ENCODE peak calls at places on chromosomes 3 and 15, in eight cellular contexts. One of them, this sample, is unnamed. For H3K4me1, the result is how much of the 10 kb centered on the place peaks cover.

GRCh38 chr3:188165596-188165995 is 11.6 kb downstream of the LPP start:
- DNase-seq in tibial nerve: no peak
- DNase-seq in breast epithelium: no peak
- DNase-seq in iPS DF 6.9: no peak
- DNase-seq in prostate gland: no peak
- DNase-seq in heart left ventricle: no peak
- DNase-seq in right lobe of liver: no peak
- DNase-seq in cardiac muscle cell: no peak
- DNase-seq in this sample: no peak

GRCh38 chr3:81728766-81729544 is 32.5 kb downstream of the GBE1 start:
- DNase-seq in breast epithelium: no peak
- DNase-seq in heart left ventricle: no peak
- DNase-seq in cardiac muscle cell: peak
- DNase-seq in right lobe of liver: no peak
- DNase-seq in tibial nerve: no peak
- DNase-seq in prostate gland: no peak
- DNase-seq in iPS DF 6.9: no peak
- DNase-seq in this sample: no peak

GRCh38 chr3:30511524-30512278 is 94.7 kb upstream of the TGFBR2 start:
- DNase-seq in iPS DF 6.9: no peak
- DNase-seq in breast epithelium: no peak
- DNase-seq in prostate gland: no peak
- DNase-seq in tibial nerve: peak
- DNase-seq in right lobe of liver: no peak
- DNase-seq in cardiac muscle cell: peak
- DNase-seq in heart left ventricle: no peak
- DNase-seq in this sample: no peak

GRCh38 chr3:135970500-135971116 is 5.1 kb downstream of the PPP2R3A start:
- DNase-seq in breast epithelium: no peak
- DNase-seq in cardiac muscle cell: peak
- DNase-seq in heart left ventricle: no peak
- DNase-seq in tibial nerve: no peak
- DNase-seq in iPS DF 6.9: no peak
- DNase-seq in right lobe of liver: no peak
- DNase-seq in prostate gland: no peak
- DNase-seq in this sample: no peak

GRCh38 chr3:179463299-179463698 is 12.0 kb upstream of the GNB4 start:
- DNase-seq in prostate gland: no peak
- DNase-seq in heart left ventricle: no peak
- DNase-seq in tibial nerve: no peak
- DNase-seq in right lobe of liver: no peak
- DNase-seq in breast epithelium: no peak
- DNase-seq in cardiac muscle cell: peak
- DNase-seq in iPS DF 6.9: no peak
- DNase-seq in this sample: no peak

GRCh38 chr15:43329222-43329959 is 982 bp downstream of the LCMT2 start:
- DNase-seq in breast epithelium: no peak
- DNase-seq in heart left ventricle: no peak
- DNase-seq in iPS DF 6.9: no peak
- DNase-seq in tibial nerve: no peak
- DNase-seq in cardiac muscle cell: peak
- DNase-seq in right lobe of liver: no peak
- DNase-seq in prostate gland: peak
- DNase-seq in this sample: peak

GRCh38 chr15:94749848-94750617 is 518.7 kb downstream of the MCTP2 start:
- DNase-seq in tibial nerve: peak
- DNase-seq in breast epithelium: no peak
- DNase-seq in prostate gland: no peak
- DNase-seq in iPS DF 6.9: no peak
- DNase-seq in heart left ventricle: peak
- DNase-seq in right lobe of liver: no peak
- DNase-seq in cardiac muscle cell: no peak
- DNase-seq in this sample: no peak

GRCh38 chr3:112109313-112109712 is 23.1 kb downstream of the C3orf52 start:
- DNase-seq in heart left ventricle: no peak
- DNase-seq in right lobe of liver: no peak
- DNase-seq in breast epithelium: no peak
- DNase-seq in prostate gland: no peak
- DNase-seq in tibial nerve: no peak
- DNase-seq in iPS DF 6.9: no peak
- DNase-seq in cardiac muscle cell: no peak
- DNase-seq in this sample: no peak

GRCh38 chr3:53938645-53939044 is 47.0 kb upstream of the SELENOK start:
- DNase-seq in heart left ventricle: no peak
- DNase-seq in right lobe of liver: no peak
- DNase-seq in cardiac muscle cell: peak
- DNase-seq in tibial nerve: peak
- DNase-seq in iPS DF 6.9: peak
- DNase-seq in breast epithelium: no peak
- DNase-seq in prostate gland: peak
- DNase-seq in this sample: no peak

DNA sequence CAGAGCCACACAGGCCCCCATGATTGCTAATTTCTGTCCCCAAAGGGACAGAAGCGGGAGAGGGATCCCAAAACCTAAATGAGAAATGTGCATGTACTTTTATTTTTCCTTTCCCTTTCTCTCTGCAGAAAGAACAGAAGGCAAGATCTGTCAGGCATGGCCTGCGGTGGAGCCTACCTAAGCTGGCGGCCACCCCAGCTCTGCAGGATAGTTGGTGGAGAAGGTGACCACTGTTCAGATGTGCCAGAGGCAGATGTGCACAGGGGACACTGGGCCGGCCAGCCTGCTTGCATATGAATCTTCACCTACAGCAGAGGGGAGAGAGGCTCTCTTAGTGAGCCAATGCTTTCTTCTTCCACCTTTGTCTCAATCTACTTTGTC is 2.1 kb upstream of the AMOTL2 start:
- DNase-seq in breast epithelium: peak
- DNase-seq in tibial nerve: no peak
- DNase-seq in prostate gland: no peak
- DNase-seq in heart left ventricle: peak
- DNase-seq in cardiac muscle cell: no peak
- DNase-seq in right lobe of liver: no peak
- DNase-seq in iPS DF 6.9: no peak
- DNase-seq in this sample: no peak
- H3K4me1 ChIP-seq in breast epithelium: under half
- H3K4me1 ChIP-seq in tibial nerve: under half
- H3K4me1 ChIP-seq in prostate gland: under half
- H3K4me1 ChIP-seq in heart left ventricle: under half
- H3K4me1 ChIP-seq in cardiac muscle cell: under half
- H3K4me1 ChIP-seq in right lobe of liver: under half
- H3K4me1 ChIP-seq in iPS DF 6.9: under half
- H3K4me1 ChIP-seq in this sample: under half

GRCh38 chr15:31932581-31932980 is 97.7 kb upstream of the CHRNA7 start:
- DNase-seq in prostate gland: no peak
- DNase-seq in breast epithelium: no peak
- DNase-seq in cardiac muscle cell: no peak
- DNase-seq in right lobe of liver: no peak
- DNase-seq in iPS DF 6.9: no peak
- DNase-seq in tibial nerve: no peak
- DNase-seq in heart left ventricle: no peak
- DNase-seq in this sample: no peak
- H3K4me1 ChIP-seq in prostate gland: under half
- H3K4me1 ChIP-seq in breast epithelium: under half
- H3K4me1 ChIP-seq in cardiac muscle cell: under half
- H3K4me1 ChIP-seq in right lobe of liver: under half
- H3K4me1 ChIP-seq in iPS DF 6.9: under half
- H3K4me1 ChIP-seq in tibial nerve: under half
- H3K4me1 ChIP-seq in heart left ventricle: under half
- H3K4me1 ChIP-seq in this sample: under half

GRCh38 chr3:154795046-154795445 is 285.1 kb upstream of the MME start:
- DNase-seq in tibial nerve: no peak
- DNase-seq in prostate gland: no peak
- DNase-seq in heart left ventricle: no peak
- DNase-seq in cardiac muscle cell: no peak
- DNase-seq in breast epithelium: no peak
- DNase-seq in right lobe of liver: no peak
- DNase-seq in iPS DF 6.9: no peak
- DNase-seq in this sample: no peak

GRCh38 chr3:154792828-154793227 is 287.3 kb upstream of the MME start:
- DNase-seq in heart left ventricle: no peak
- DNase-seq in iPS DF 6.9: no peak
- DNase-seq in prostate gland: no peak
- DNase-seq in breast epithelium: no peak
- DNase-seq in right lobe of liver: no peak
- DNase-seq in tibial nerve: no peak
- DNase-seq in cardiac muscle cell: no peak
- DNase-seq in this sample: no peak

GRCh38 chr3:154795582-154795981 is 284.5 kb upstream of the MME start:
- DNase-seq in tibial nerve: no peak
- DNase-seq in iPS DF 6.9: no peak
- DNase-seq in cardiac muscle cell: peak
- DNase-seq in heart left ventricle: no peak
- DNase-seq in right lobe of liver: no peak
- DNase-seq in prostate gland: no peak
- DNase-seq in breast epithelium: no peak
- DNase-seq in this sample: no peak

GRCh38 chr3:154791611-154792010 is 288.5 kb upstream of the MME start:
- DNase-seq in prostate gland: no peak
- DNase-seq in right lobe of liver: no peak
- DNase-seq in heart left ventricle: no peak
- DNase-seq in iPS DF 6.9: no peak
- DNase-seq in tibial nerve: no peak
- DNase-seq in cardiac muscle cell: no peak
- DNase-seq in breast epithelium: no peak
- DNase-seq in this sample: no peak

GRCh38 chr3:154794383-154794782 is 285.7 kb upstream of the MME start:
- DNase-seq in breast epithelium: no peak
- DNase-seq in tibial nerve: no peak
- DNase-seq in right lobe of liver: no peak
- DNase-seq in heart left ventricle: no peak
- DNase-seq in cardiac muscle cell: no peak
- DNase-seq in iPS DF 6.9: no peak
- DNase-seq in prostate gland: no peak
- DNase-seq in this sample: no peak
- H3K4me1 ChIP-seq in breast epithelium: under half
- H3K4me1 ChIP-seq in tibial nerve: under half
- H3K4me1 ChIP-seq in right lobe of liver: under half
- H3K4me1 ChIP-seq in heart left ventricle: under half
- H3K4me1 ChIP-seq in cardiac muscle cell: under half
- H3K4me1 ChIP-seq in iPS DF 6.9: under half
- H3K4me1 ChIP-seq in prostate gland: under half
- H3K4me1 ChIP-seq in this sample: under half

GRCh38 chr3:150236683-150237082 is 171.4 kb upstream of the TSC22D2 start:
- DNase-seq in heart left ventricle: no peak
- DNase-seq in cardiac muscle cell: peak
- DNase-seq in prostate gland: no peak
- DNase-seq in right lobe of liver: no peak
- DNase-seq in breast epithelium: no peak
- DNase-seq in iPS DF 6.9: no peak
- DNase-seq in tibial nerve: no peak
- DNase-seq in this sample: no peak
- H3K4me1 ChIP-seq in heart left ventricle: under half
- H3K4me1 ChIP-seq in cardiac muscle cell: under half
- H3K4me1 ChIP-seq in prostate gland: under half
- H3K4me1 ChIP-seq in right lobe of liver: under half
- H3K4me1 ChIP-seq in breast epithelium: under half
- H3K4me1 ChIP-seq in iPS DF 6.9: under half
- H3K4me1 ChIP-seq in tibial nerve: under half
- H3K4me1 ChIP-seq in this sample: under half

GRCh38 chr3:129622933-129623332 is 16.5 kb upstream of the PLXND1 start:
- DNase-seq in heart left ventricle: no peak
- DNase-seq in iPS DF 6.9: no peak
- DNase-seq in cardiac muscle cell: no peak
- DNase-seq in prostate gland: no peak
- DNase-seq in right lobe of liver: no peak
- DNase-seq in tibial nerve: no peak
- DNase-seq in breast epithelium: no peak
- DNase-seq in this sample: peak

GRCh38 chr3:129622418-129622872 is 16.0 kb upstream of the PLXND1 start:
- DNase-seq in heart left ventricle: peak
- DNase-seq in prostate gland: no peak
- DNase-seq in right lobe of liver: no peak
- DNase-seq in tibial nerve: no peak
- DNase-seq in iPS DF 6.9: no peak
- DNase-seq in breast epithelium: no peak
- DNase-seq in cardiac muscle cell: no peak
- DNase-seq in this sample: no peak

GRCh38 chr3:129625071-129625874 is 18.8 kb upstream of the PLXND1 start:
- DNase-seq in tibial nerve: no peak
- DNase-seq in prostate gland: no peak
- DNase-seq in heart left ventricle: no peak
- DNase-seq in iPS DF 6.9: no peak
- DNase-seq in breast epithelium: no peak
- DNase-seq in right lobe of liver: no peak
- DNase-seq in cardiac muscle cell: no peak
- DNase-seq in this sample: peak

GRCh38 chr3:129623447-129624118 is 17.1 kb upstream of the PLXND1 start:
- DNase-seq in iPS DF 6.9: no peak
- DNase-seq in right lobe of liver: peak
- DNase-seq in heart left ventricle: peak
- DNase-seq in tibial nerve: no peak
- DNase-seq in cardiac muscle cell: peak
- DNase-seq in prostate gland: no peak
- DNase-seq in breast epithelium: peak
- DNase-seq in this sample: peak

GRCh38 chr3:129624347-129625070 is 18.0 kb upstream of the PLXND1 start:
- DNase-seq in prostate gland: no peak
- DNase-seq in cardiac muscle cell: peak
- DNase-seq in tibial nerve: no peak
- DNase-seq in right lobe of liver: peak
- DNase-seq in breast epithelium: no peak
- DNase-seq in heart left ventricle: peak
- DNase-seq in iPS DF 6.9: no peak
- DNase-seq in this sample: peak
- H3K4me1 ChIP-seq in prostate gland: under half
- H3K4me1 ChIP-seq in cardiac muscle cell: under half
- H3K4me1 ChIP-seq in tibial nerve: under half
- H3K4me1 ChIP-seq in right lobe of liver: under half
- H3K4me1 ChIP-seq in breast epithelium: under half
- H3K4me1 ChIP-seq in heart left ventricle: half or more
- H3K4me1 ChIP-seq in iPS DF 6.9: under half
- H3K4me1 ChIP-seq in this sample: under half

GRCh38 chr15:90021108-90021507 is 20.0 kb downstream of the ZNF710 start:
- DNase-seq in breast epithelium: no peak
- DNase-seq in iPS DF 6.9: no peak
- DNase-seq in cardiac muscle cell: no peak
- DNase-seq in prostate gland: no peak
- DNase-seq in right lobe of liver: no peak
- DNase-seq in heart left ventricle: no peak
- DNase-seq in tibial nerve: no peak
- DNase-seq in this sample: no peak

GRCh38 chr15:90022345-90022744 is 21.2 kb downstream of the ZNF710 start:
- DNase-seq in breast epithelium: no peak
- DNase-seq in prostate gland: no peak
- DNase-seq in cardiac muscle cell: no peak
- DNase-seq in iPS DF 6.9: no peak
- DNase-seq in tibial nerve: no peak
- DNase-seq in heart left ventricle: no peak
- DNase-seq in right lobe of liver: no peak
- DNase-seq in this sample: no peak

GRCh38 chr15:90018216-90018831 is 17.2 kb downstream of the ZNF710 start:
- DNase-seq in iPS DF 6.9: no peak
- DNase-seq in right lobe of liver: no peak
- DNase-seq in breast epithelium: no peak
- DNase-seq in tibial nerve: no peak
- DNase-seq in heart left ventricle: no peak
- DNase-seq in prostate gland: no peak
- DNase-seq in cardiac muscle cell: no peak
- DNase-seq in this sample: no peak

GRCh38 chr15:90019611-90020010 is 18.5 kb downstream of the ZNF710 start:
- DNase-seq in heart left ventricle: no peak
- DNase-seq in cardiac muscle cell: no peak
- DNase-seq in tibial nerve: no peak
- DNase-seq in prostate gland: no peak
- DNase-seq in right lobe of liver: no peak
- DNase-seq in iPS DF 6.9: no peak
- DNase-seq in breast epithelium: no peak
- DNase-seq in this sample: no peak

GRCh38 chr15:90020041-90020735 is 19.1 kb downstream of the ZNF710 start:
- DNase-seq in prostate gland: no peak
- DNase-seq in cardiac muscle cell: no peak
- DNase-seq in iPS DF 6.9: no peak
- DNase-seq in heart left ventricle: peak
- DNase-seq in right lobe of liver: peak
- DNase-seq in breast epithelium: no peak
- DNase-seq in tibial nerve: no peak
- DNase-seq in this sample: peak
- H3K4me1 ChIP-seq in prostate gland: under half
- H3K4me1 ChIP-seq in cardiac muscle cell: under half
- H3K4me1 ChIP-seq in iPS DF 6.9: under half
- H3K4me1 ChIP-seq in heart left ventricle: under half
- H3K4me1 ChIP-seq in right lobe of liver: under half
- H3K4me1 ChIP-seq in breast epithelium: under half
- H3K4me1 ChIP-seq in tibial nerve: under half
- H3K4me1 ChIP-seq in this sample: under half